ENCODE peak calls at places on chromosome 5, in eight cellular contexts. K is brain microvascular endothelial cell, P is sigmoid colon, A is fibroblast of lung, D is IMR-90, U is upper lobe of right lung, Q is psoas muscle, J is gastrocnemius medialis. S is an unnamed sample.
A peak's percentile ranks its signal among the peaks of the same experiment; 100 is the strongest.

GRCh38 chr5:124398471-124398870 is 348.0 kb downstream of the ZNF608 start:
- DNase-seq in K (no peak), U (no peak), J (no peak), Q (no peak), P (no peak), D (peak; percentile 19), A (peak; percentile 36), S (no peak)

GRCh38 chr5:106324356-106324755 is 1346.4 kb downstream of the EFNA5 start:
- DNase-seq in K (no peak), A (no peak), J (no peak), Q (no peak), D (no peak), P (no peak), U (no peak), S (no peak)

GRCh38 chr5:106171708-106172107 is 1499.0 kb downstream of the EFNA5 start:
- DNase-seq in P (no peak), D (peak; percentile 38), K (peak; percentile 25), U (no peak), A (peak; percentile 73), J (no peak), Q (no peak), S (no peak)

GRCh38 chr5:179800696-179801201 is 5.9 kb downstream of the MGAT4B start:
- DNase-seq in A (no peak), Q (no peak), K (no peak), D (no peak), P (peak; percentile 68), J (no peak), U (no peak), S (no peak)

GRCh38 chr5:143001764-143002351 is 231.7 kb downstream of the ARHGAP26 start:
- DNase-seq in P (no peak), A (peak; percentile 91), U (no peak), D (peak; percentile 84), J (no peak), K (peak; percentile 67), Q (no peak), S (no peak)

GRCh38 chr5:130333089-130333488 is 428.8 kb downstream of the CHSY3 start:
- DNase-seq in K (peak; percentile 74), U (no peak), P (no peak), D (peak; percentile 3), A (peak; percentile 80), Q (no peak), J (no peak), S (no peak)

GRCh38 chr5:158320178-158320674 is 461.3 kb upstream of the CLINT1 start:
- DNase-seq in Q (no peak), U (no peak), A (no peak), J (no peak), K (no peak), D (no peak), P (no peak), S (no peak)

GRCh38 chr5:10527281-10527950 is 36.5 kb upstream of the ANKRD33B start:
- DNase-seq in Q (no peak), D (peak; percentile 23), P (no peak), J (no peak), K (peak; percentile 44), U (no peak), A (peak; percentile 84), S (no peak)

GRCh38 chr5:135217669-135218485 is 181.2 kb downstream of the MACROH2A1 start:
- DNase-seq in J (no peak), A (no peak), P (no peak), D (no peak), K (no peak), Q (no peak), U (peak; percentile 36), S (no peak)

GRCh38 chr5:90119531-90119940 is 290.0 kb downstream of the CETN3 start:
- DNase-seq in J (no peak), D (no peak), U (no peak), A (peak; percentile 18), P (no peak), Q (no peak), K (no peak), S (no peak)

GRCh38 chr5:33059081-33059480 is 348.0 kb downstream of the NPR3 start:
- DNase-seq in Q (no peak), D (no peak), U (no peak), P (no peak), J (no peak), A (peak; percentile 44), K (no peak), S (no peak)

GRCh38 chr5:37165761-37166160 is 83.4 kb downstream of the CPLANE1 start:
- DNase-seq in D (no peak), K (no peak), J (no peak), P (no peak), A (no peak), Q (no peak), U (no peak), S (no peak)

GRCh38 chr5:14357441-14357840 is 214.3 kb downstream of the TRIO start:
- DNase-seq in A (no peak), D (no peak), K (no peak), U (no peak), P (no peak), J (no peak), Q (no peak), S (peak; percentile 71)

GRCh38 chr5:38404667-38405276 is 146.4 kb downstream of the EGFLAM start:
- DNase-seq in Q (no peak), U (no peak), A (no peak), D (no peak), K (no peak), J (no peak), P (no peak), S (no peak)

GRCh38 chr5:36444582-36444999 is 142.9 kb upstream of the RANBP3L start:
- DNase-seq in U (no peak), A (peak; percentile 68), J (peak; percentile 21), D (no peak), Q (peak; percentile 22), P (no peak), K (no peak), S (peak; percentile 38)

GRCh38 chr5:14871084-14871572 is 450 bp downstream of the ANKH start:
- DNase-seq in J (no peak), Q (peak; percentile 37), A (no peak), P (peak; percentile 68), K (no peak), D (no peak), U (peak; percentile 75), S (peak; percentile 34)

GRCh38 chr5:135964670-135965320 is 10.0 kb upstream of the LECT2 start:
- DNase-seq in U (no peak), K (no peak), J (no peak), P (no peak), Q (no peak), A (peak; percentile 66), D (peak; percentile 44), S (no peak)

GRCh38 chr5:34923694-34924461 is 5.5 kb upstream of the DNAJC21 start:
- DNase-seq in J (no peak), D (peak; percentile 94), U (no peak), P (no peak), K (peak; percentile 87), A (peak; percentile 90), Q (no peak), S (no peak)

GRCh38 chr5:138340008-138340407 is 1.9 kb downstream of the FAM53C start:
- DNase-seq in K (no peak), J (no peak), P (no peak), D (no peak), U (no peak), A (no peak), Q (no peak), S (no peak)
- H3K4me3 ChIP-seq in K (no peak overlapping the region), J (no peak overlapping the region), P (no peak overlapping the region), D (no peak overlapping the region), U (no peak overlapping the region), A (no peak overlapping the region), Q (peak overlapping the region; percentile 73), S (no peak overlapping the region)

GRCh38 chr5:116574682-116575634 is at the start of gene SEMA6A:
- DNase-seq in Q (peak; percentile 88), K (peak; percentile 85), A (peak; percentile 88), J (peak; percentile 70), U (peak; percentile 89), P (peak; percentile 97), D (peak; percentile 75), S (peak; percentile 93)

GRCh38 chr5:116572375-116573278 is 2.0 kb downstream of the SEMA6A start:
- DNase-seq in Q (peak; percentile 25), D (no peak), P (peak; percentile 76), K (no peak), J (no peak), U (peak; percentile 65), A (peak; percentile 6), S (peak; percentile 41)

GRCh38 chr5:116573279-116573616 is 1.4 kb downstream of the SEMA6A start:
- DNase-seq in K (no peak), U (peak; percentile 63), J (no peak), P (peak; percentile 71), D (no peak), Q (peak; percentile 34), A (peak; percentile 3), S (peak; percentile 37)

GRCh38 chr5:116575635-116576042 is 1.0 kb upstream of the SEMA6A start:
- DNase-seq in D (no peak), Q (no peak), K (no peak), P (no peak), J (no peak), U (peak; percentile 57), A (no peak), S (peak; percentile 16)

GRCh38 chr5:116573617-116574431 is 799 bp downstream of the SEMA6A start:
- DNase-seq in P (no peak), U (peak; percentile 63), J (no peak), Q (peak; percentile 25), K (no peak), D (no peak), A (peak; percentile 8), S (peak; percentile 13)
- TF ChIP-seq CTCF in P (no peak), U (no peak), J (no peak), Q (no peak), K (no peak), D (no peak), A (no peak), S (peak; percentile 4)

GRCh38 chr5:50766042-50766441 is 99.6 kb downstream of the PARP8 start:
- DNase-seq in U (no peak), P (no peak), Q (no peak), K (no peak), A (no peak), D (no peak), J (no peak), S (no peak)
- H3K36me3 ChIP-seq in U (peaks cover 21% of the 10 kb centered on the region), P (no peaks in the 10 kb centered on the region), Q (no peaks in the 10 kb centered on the region), K (no peaks in the 10 kb centered on the region), A (no peaks in the 10 kb centered on the region), D (peaks cover 1% of the 10 kb centered on the region), J (no peaks in the 10 kb centered on the region), S (peaks cover 3% of the 10 kb centered on the region)

DNA sequence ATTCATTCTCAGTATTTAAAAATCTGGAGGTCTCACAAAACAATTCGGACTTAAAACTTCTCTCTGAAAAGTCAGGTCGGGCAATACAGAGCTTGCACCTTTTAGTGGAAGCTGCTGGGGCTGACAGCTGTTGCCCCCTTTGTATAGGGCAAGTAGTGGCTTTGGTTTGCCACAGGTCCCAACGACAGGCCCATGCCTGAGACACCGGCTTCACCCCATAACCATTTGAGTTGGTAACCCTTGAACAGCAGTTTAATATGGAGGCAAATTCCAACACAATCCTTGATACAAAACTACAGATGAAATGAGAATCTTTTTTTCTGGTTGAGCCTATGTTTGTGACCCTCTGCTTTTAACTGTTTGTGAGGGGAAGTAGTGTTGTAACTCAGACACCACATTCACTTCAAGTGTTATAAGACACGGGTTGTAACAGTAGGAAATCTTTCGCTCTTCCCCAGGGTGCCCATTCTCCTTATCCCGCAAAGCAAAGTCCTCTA is 763 bp upstream of the GLRX start:
- DNase-seq in K (no peak), A (no peak), Q (no peak), U (no peak), P (no peak), J (no peak), D (no peak), S (no peak)
- H3K4me3 ChIP-seq in K (peak overlapping the region; percentile 9), A (peak overlapping the region; percentile 20), Q (peak overlapping the region; percentile 95), U (peak overlapping the region; percentile 92), P (peak overlapping the region; percentile 58), J (peak overlapping the region; percentile 100), D (peak overlapping the region; percentile 92), S (peak overlapping the region; percentile 72)

S was measured in heart right ventricle.